ENCODE peak calls at places on chromosomes 7 and 10, in four cellular contexts. V is GM06990, A is psoas muscle, Z is mucosa of descending colon. C is an unnamed sample.
A peak's percentile ranks its signal among the peaks of the same experiment; 100 is the strongest.

GRCh38 chr7:77796960-77797359 is 1.3 kb downstream of the TMEM60 start:
- DNase-seq in V (no peak), A (no peak), Z (no peak), C (no peak)

GRCh38 chr7:157932498-157933218 is 595.9 kb downstream of the DNAJB6 start:
- DNase-seq in V (no peak), A (no peak), Z (no peak), C (no peak)

GRCh38 chr10:7846591-7846990 is 28.3 kb downstream of the TAF3 start:
- DNase-seq in V (no peak), A (no peak), Z (no peak), C (no peak)

GRCh38 chr10:108014902-108015177 is 850.3 kb upstream of the SORCS1 start:
- DNase-seq in V (peak; percentile 14), A (no peak), Z (no peak), C (peak; percentile 22)

GRCh38 chr10:132487241-132488135 is 50.1 kb upstream of the INPP5A start:
- DNase-seq in V (no peak), A (no peak), Z (no peak), C (no peak)

GRCh38 chr10:13294156-13294555 is 5.7 kb downstream of the PHYH start:
- DNase-seq in V (no peak), A (no peak), Z (no peak), C (no peak)

GRCh38 chr7:114934758-114935157 is 12.9 kb downstream of the MDFIC start:
- DNase-seq in V (no peak), A (no peak), Z (no peak), C (no peak)

GRCh38 chr10:52951819-52952218 is 179.2 kb upstream of the MBL2 start:
- DNase-seq in V (no peak), A (no peak), Z (peak; percentile 87), C (peak; percentile 56)

GRCh38 chr7:41809487-41810257 is 106.8 kb upstream of the INHBA start:
- DNase-seq in V (peak; percentile 2), A (no peak), Z (no peak), C (no peak)

GRCh38 chr7:143148651-143149050 is 16.8 kb downstream of the PIP start:
- DNase-seq in V (no peak), A (no peak), Z (no peak), C (no peak)

GRCh38 chr7:73920406-73921134 is 59.6 kb downstream of the TMEM270 start:
- DNase-seq in V (no peak), A (no peak), Z (no peak), C (no peak)

GRCh38 chr7:100407285-100408180 is 21.0 kb downstream of the ZCWPW1 start:
- DNase-seq in V (no peak), A (no peak), Z (peak; percentile 54), C (peak; percentile 72)

GRCh38 chr7:120725376-120726039 is 132.4 kb downstream of the TSPAN12 start:
- DNase-seq in V (peak; percentile 4), A (no peak), Z (no peak), C (peak; percentile 18)

GRCh38 chr10:78547905-78548304 is 514.2 kb downstream of the RPS24 start:
- DNase-seq in V (no peak), A (no peak), Z (no peak), C (no peak)

GRCh38 chr7:15954671-15955354 is 268.3 kb upstream of the MEOX2 start:
- DNase-seq in V (no peak), A (no peak), Z (no peak), C (no peak)

GRCh38 chr10:70052462-70053211 is at the start of gene MACROH2A2:
- DNase-seq in V (no peak), A (peak; percentile 25), Z (peak; percentile 65), C (peak; percentile 34)

GRCh38 chr7:117937049-117937448 is 63.8 kb upstream of the CTTNBP2 start:
- DNase-seq in V (no peak), A (no peak), Z (no peak), C (no peak)

GRCh38 chr7:93828260-93828659 is 62.3 kb downstream of the TFPI2 start:
- DNase-seq in V (peak; percentile 2), A (no peak), Z (no peak), C (peak; percentile 5)

GRCh38 chr10:92239600-92240288 is 51.1 kb downstream of the CPEB3 start:
- DNase-seq in V (peak; percentile 64), A (peak; percentile 54), Z (peak; percentile 40), C (peak; percentile 63)

GRCh38 chr10:75599875-75600648 is 168.6 kb downstream of the LRMDA start:
- DNase-seq in V (no peak), A (no peak), Z (no peak), C (no peak)

GRCh38 chr10:82814635-82815034 is 939.6 kb downstream of the NRG3 start:
- DNase-seq in V (no peak), A (no peak), Z (no peak), C (no peak)

GRCh38 chr7:36487756-36488336 is 98.2 kb downstream of the ANLN start:
- DNase-seq in V (no peak), A (no peak), Z (peak; percentile 71), C (peak; percentile 36)

GRCh38 chr10:34192646-34193045 is 622.5 kb downstream of the PARD3 start:
- DNase-seq in V (no peak), A (no peak), Z (no peak), C (no peak)

GRCh38 chr7:111050885-111051416 is 40.0 kb upstream of the LRRN3 start:
- DNase-seq in V (no peak), A (no peak), Z (no peak), C (no peak)
- TF ChIP-seq CTCF in V (no peak), A (no peak), Z (no peak), C (no peak)

GRCh38 chr7:106895246-106895864 is 30.3 kb downstream of the PIK3CG start:
- DNase-seq in V (peak; percentile 67), A (no peak), Z (peak; percentile 5), C (peak; percentile 32)
- TF ChIP-seq CTCF in V (no peak), A (no peak), Z (no peak), C (no peak)

GRCh38 chr7:81457858-81458522 is 311.9 kb downstream of the HGF start:
- DNase-seq in V (no peak), A (no peak), Z (no peak), C (no peak)
- TF ChIP-seq CTCF in V (no peak), A (peak; percentile 43), Z (no peak), C (no peak)

DNA sequence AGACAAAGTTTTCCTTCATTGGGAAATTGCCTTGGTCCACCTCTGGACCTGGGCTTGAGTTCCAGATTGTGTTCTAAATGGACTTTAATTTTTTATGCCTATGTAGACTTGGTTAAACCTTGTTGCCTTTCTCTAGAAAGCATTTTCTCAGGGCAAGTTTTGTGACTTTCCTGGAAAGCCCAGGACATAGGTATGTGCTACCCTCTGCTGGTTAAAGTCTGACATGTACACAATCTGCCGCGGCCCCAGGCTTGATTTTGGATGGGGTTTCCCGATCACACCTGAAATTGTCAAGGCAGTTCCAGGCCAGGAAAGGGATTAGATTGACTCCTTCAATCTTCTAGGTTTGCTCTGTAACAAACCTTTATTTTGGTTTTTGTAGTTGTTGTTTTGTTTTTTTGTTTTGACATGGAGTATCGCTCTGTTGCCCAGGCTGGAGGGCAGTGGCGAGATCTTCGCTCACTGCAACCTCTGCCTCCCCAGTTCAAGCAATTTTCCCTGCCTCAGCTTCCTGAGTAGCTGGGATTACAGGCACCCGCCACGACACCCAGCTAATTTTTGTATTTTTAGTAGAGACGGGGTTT is 14.1 kb upstream of the AKR1B10 start:
- DNase-seq in V (no peak), A (peak; percentile 28), Z (peak; percentile 49), C (peak; percentile 48)
- TF ChIP-seq CTCF in V (peak; percentile 63), A (peak; percentile 66), Z (peak; percentile 12), C (peak; percentile 39)

GRCh38 chr10:105063796-105064195 is 422.7 kb downstream of the SORCS3 start:
- DNase-seq in V (no peak), A (no peak), Z (peak; percentile 59), C (no peak)
- TF ChIP-seq CTCF in V (peak; percentile 72), A (no peak), Z (peak; percentile 35), C (peak; percentile 12)

GRCh38 chr10:17249820-17250219 is 21.8 kb downstream of the VIM start:
- DNase-seq in V (no peak), A (no peak), Z (no peak), C (no peak)
- TF ChIP-seq CTCF in V (peak; percentile 20), A (peak; percentile 10), Z (no peak), C (no peak)

GRCh38 chr10:122530177-122530576 is 30.4 kb upstream of the DMBT1 start:
- DNase-seq in V (no peak), A (peak; percentile 44), Z (no peak), C (no peak)

GRCh38 chr10:122526892-122527291 is 33.7 kb upstream of the DMBT1 start:
- DNase-seq in V (no peak), A (no peak), Z (no peak), C (no peak)

GRCh38 chr10:122524811-122525210 is 35.7 kb upstream of the DMBT1 start:
- DNase-seq in V (no peak), A (no peak), Z (no peak), C (no peak)

GRCh38 chr10:122521011-122521410 is 39.5 kb upstream of the DMBT1 start:
- DNase-seq in V (no peak), A (no peak), Z (no peak), C (no peak)

DNA sequence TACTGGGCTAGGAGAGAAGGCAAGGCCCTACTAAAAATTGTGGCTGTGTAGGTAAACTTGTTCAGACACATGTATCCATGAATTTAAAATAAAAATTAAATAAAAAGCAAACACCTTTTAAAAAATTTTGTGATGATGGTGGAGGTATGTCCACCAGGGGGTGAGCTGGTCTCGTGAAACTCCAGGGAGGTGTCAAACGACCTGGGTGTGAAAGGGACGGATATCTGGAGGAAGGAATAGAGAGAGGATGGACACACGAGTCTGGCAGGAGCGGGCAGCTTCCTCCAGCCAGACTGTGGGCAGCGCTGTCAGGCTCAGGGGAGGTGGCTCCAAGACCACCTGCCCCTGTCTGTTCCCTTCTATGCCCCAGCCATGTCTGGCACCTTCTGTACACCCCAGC is 34.8 kb upstream of the DMBT1 start:
- DNase-seq in V (no peak), A (no peak), Z (peak; percentile 76), C (no peak)
- TF ChIP-seq CTCF in V (peak; percentile 16), A (peak; percentile 17), Z (no peak), C (no peak)

C was measured in GM13976.